ENCODE peak calls at places on chromosome 1, in six cellular contexts. Z is activated gamma-delta T cell treated with Interleukin-2 at 50 U/mL for 16 hours, V is nephron progenitor cell, L is cardiac muscle cell, M is naive B cell, F is colonic mucosa. P is an unnamed sample.
A peak's percentile ranks its signal among the peaks of the same experiment; 100 is the strongest.

GRCh38 chr1:43864111-43865045 is 69.2 kb upstream of the ARTN start:
- DNase-seq in F (no peak), L (no peak), Z (no peak), M (no peak), V (no peak), P (no peak)

GRCh38 chr1:55035904-55036303 is 3.4 kb upstream of the PCSK9 start:
- DNase-seq in L (no peak), M (no peak), V (no peak), Z (no peak), F (no peak), P (no peak)

GRCh38 chr1:167191958-167192357 is 28.7 kb upstream of the POU2F1 start:
- DNase-seq in L (no peak), Z (no peak), V (no peak), F (no peak), M (no peak), P (no peak)

GRCh38 chr1:85022700-85023099 is 25.6 kb downstream of the MCOLN3 start:
- DNase-seq in F (no peak), L (no peak), V (no peak), M (no peak), Z (no peak), P (no peak)

GRCh38 chr1:216793303-216793702 is 70.1 kb upstream of the ESRRG start:
- DNase-seq in L (no peak), V (no peak), F (no peak), Z (no peak), M (no peak), P (no peak)

GRCh38 chr1:203666621-203667020 is 40.0 kb downstream of the ATP2B4 start:
- DNase-seq in F (no peak), Z (no peak), M (no peak), V (no peak), L (no peak), P (no peak)

GRCh38 chr1:25906644-25907300 is 553 bp upstream of the STMN1 start:
- DNase-seq in M (peak; percentile 10), Z (peak; percentile 6), F (peak; percentile 48), L (peak; percentile 28), V (peak; percentile 37), P (peak; percentile 62)

GRCh38 chr1:12556368-12556930 is 61.6 kb downstream of the DHRS3 start:
- DNase-seq in V (no peak), F (no peak), Z (no peak), L (peak; percentile 38), M (no peak), P (no peak)

GRCh38 chr1:95325337-95325736 is 91.3 kb downstream of the RWDD3 start:
- DNase-seq in L (no peak), M (no peak), F (no peak), V (no peak), Z (no peak), P (no peak)

P was measured in Peyer's patch.